ENCODE peak calls at places on chromosomes 7 and 10, in six cellular contexts. X, R, A, D, K and E are unnamed samples.

GRCh38 chr10:23448802-23449570 is 10.1 kb downstream of the OTUD1 start:
- DNase-seq in X (no peak), R (no peak), A (peak), D (peak), K (no peak), E (no peak)

GRCh38 chr7:36119005-36119711 is 33.9 kb upstream of the EEPD1 start:
- DNase-seq in X (peak), R (peak), A (peak), D (peak), K (no peak), E (peak)

GRCh38 chr10:121927841-121928527 is at the start of gene ATE1:
- DNase-seq in X (peak), R (peak), A (peak), D (peak), K (peak), E (peak)

GRCh38 chr10:23994459-23995046 is 214.4 kb upstream of the KIAA1217 start:
- DNase-seq in X (peak), R (peak), A (peak), D (peak), K (peak), E (peak)

GRCh38 chr10:75295901-75296441 is 60.2 kb upstream of the COMTD1 start:
- DNase-seq in X (no peak), R (no peak), A (peak), D (no peak), K (peak), E (no peak)

GRCh38 chr7:105346138-105346537 is 42.6 kb downstream of the SRPK2 start:
- DNase-seq in X (no peak), R (no peak), A (no peak), D (no peak), K (no peak), E (no peak)

GRCh38 chr10:121947931-121948330 is 20.1 kb upstream of the ATE1 start:
- DNase-seq in X (no peak), R (no peak), A (no peak), D (no peak), K (peak), E (no peak)

GRCh38 chr7:66666313-66666952 is 37.8 kb downstream of the KCTD7 start:
- DNase-seq in X (no peak), R (no peak), A (no peak), D (no peak), K (no peak), E (no peak)

GRCh38 chr10:61896854-61897661 is 4.4 kb upstream of the ARID5B start:
- DNase-seq in X (peak), R (peak), A (peak), D (peak), K (peak), E (no peak)

DNA sequence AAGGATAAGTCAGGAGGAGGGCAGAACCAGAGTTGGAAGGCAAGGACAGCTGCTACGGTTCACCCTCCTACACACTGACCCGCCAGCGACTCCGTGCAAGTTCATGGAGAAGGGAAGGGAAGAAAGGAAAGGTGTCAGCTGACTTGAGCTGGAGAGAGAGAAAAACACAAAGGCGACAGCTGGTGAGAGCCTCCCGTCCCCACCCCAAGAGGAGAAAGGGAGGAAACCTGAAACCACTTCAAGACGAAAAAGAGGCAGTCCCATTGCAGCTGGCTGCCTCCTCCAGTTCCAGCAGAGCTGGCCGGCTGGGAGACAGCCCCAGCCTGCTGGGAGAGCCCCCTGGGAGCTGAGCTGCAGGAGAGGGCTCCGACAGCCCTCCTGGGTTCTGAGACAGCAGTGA is 75.2 kb downstream of the PARD3 start:
- DNase-seq in X (peak), R (peak), A (peak), D (peak), K (no peak), E (no peak)
- H3K4me3 ChIP-seq in X (peak), R (no peak), A (peak), D (peak), K (no peak), E (peak)

GRCh38 chr10:84097787-84098353 is 41.4 kb upstream of the GHITM start:
- DNase-seq in X (peak), R (no peak), A (peak), D (peak), K (no peak), E (no peak)
- TF ChIP-seq CTCF in X (peak), R (no peak), A (peak), D (peak), K (no peak), E (no peak)

GRCh38 chr10:128730922-128731321 is 604.7 kb upstream of the MKI67 start:
- DNase-seq in X (no peak), R (no peak), A (no peak), D (no peak), K (no peak), E (no peak)

GRCh38 chr10:128734734-128735133 is 608.5 kb upstream of the MKI67 start:
- DNase-seq in X (no peak), R (no peak), A (no peak), D (no peak), K (no peak), E (no peak)

GRCh38 chr10:128739937-128740336 is 613.7 kb upstream of the MKI67 start:
- DNase-seq in X (no peak), R (peak), A (no peak), D (no peak), K (no peak), E (no peak)

GRCh38 chr10:128734161-128734560 is 607.9 kb upstream of the MKI67 start:
- DNase-seq in X (no peak), R (no peak), A (no peak), D (no peak), K (no peak), E (no peak)

DNA sequence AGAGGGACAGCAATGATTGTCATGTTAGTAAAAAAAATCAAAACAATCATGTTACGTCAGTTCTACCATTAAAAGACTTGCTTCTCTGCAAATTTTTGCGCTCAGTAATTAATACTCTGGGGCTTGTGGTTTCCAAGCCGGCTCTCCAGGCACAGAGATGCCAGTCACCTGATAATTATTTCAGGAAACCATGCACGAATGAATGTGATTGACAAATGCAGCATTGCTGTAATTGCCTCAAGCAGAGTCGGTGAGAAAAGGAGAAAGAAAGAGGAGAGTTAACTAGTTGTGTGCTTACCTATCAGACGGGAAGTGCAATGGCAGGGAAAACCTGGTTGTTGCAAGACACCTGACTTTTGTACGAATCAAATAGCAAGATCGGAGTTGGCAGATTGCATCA is 609.8 kb upstream of the MKI67 start:
- DNase-seq in X (no peak), R (no peak), A (no peak), D (no peak), K (no peak), E (no peak)
- H3K4me3 ChIP-seq in X (no peak), R (no peak), A (no peak), D (no peak), K (no peak), E (no peak)

DNA sequence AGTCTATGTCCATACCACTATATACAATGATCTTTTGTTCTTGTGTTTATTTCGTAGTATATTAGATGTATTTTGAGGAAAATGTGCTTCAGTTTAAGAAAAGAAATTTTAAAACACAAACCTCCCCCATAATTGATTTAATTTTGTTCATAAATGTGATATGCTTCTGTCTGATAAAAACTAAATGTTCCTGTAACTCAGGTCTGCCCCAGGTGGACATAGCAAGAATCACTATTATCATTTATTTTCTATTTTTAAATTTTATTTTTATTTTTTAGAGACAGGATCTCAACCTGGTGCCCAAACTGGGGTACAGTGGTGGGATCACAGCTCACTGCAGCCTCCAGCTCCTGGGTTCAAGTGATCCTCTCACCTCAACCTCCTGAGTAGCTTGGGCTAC is 43.2 kb downstream of the BEND7 start:
- DNase-seq in X (peak), R (no peak), A (no peak), D (peak), K (no peak), E (no peak)
- TF ChIP-seq CTCF in X (peak), R (no peak), A (peak), D (peak), K (no peak), E (peak)

GRCh38 chr10:73909716-73910115 is 1.2 kb upstream of the PLAU start:
- DNase-seq in X (no peak), R (no peak), A (no peak), D (no peak), K (no peak), E (no peak)
- H3K4me3 ChIP-seq in X (no peak), R (no peak), A (no peak), D (no peak), K (no peak), E (no peak)

GRCh38 chr7:92987543-92987942 is 130.2 kb downstream of the SAMD9 start:
- DNase-seq in X (no peak), R (no peak), A (peak), D (peak), K (no peak), E (no peak)

GRCh38 chr7:92988941-92989540 is 128.7 kb downstream of the SAMD9 start:
- DNase-seq in X (peak), R (no peak), A (peak), D (no peak), K (no peak), E (no peak)

GRCh38 chr7:92987095-92987494 is 130.7 kb downstream of the SAMD9 start:
- DNase-seq in X (peak), R (no peak), A (peak), D (peak), K (no peak), E (no peak)

GRCh38 chr7:92991190-92991589 is 126.6 kb downstream of the SAMD9 start:
- DNase-seq in X (no peak), R (no peak), A (no peak), D (no peak), K (no peak), E (no peak)

GRCh38 chr7:92988051-92988450 is 129.7 kb downstream of the SAMD9 start:
- DNase-seq in X (peak), R (peak), A (peak), D (peak), K (no peak), E (no peak)
- TF ChIP-seq CTCF in X (peak), R (no peak), A (peak), D (peak), K (no peak), E (no peak)

DNA sequence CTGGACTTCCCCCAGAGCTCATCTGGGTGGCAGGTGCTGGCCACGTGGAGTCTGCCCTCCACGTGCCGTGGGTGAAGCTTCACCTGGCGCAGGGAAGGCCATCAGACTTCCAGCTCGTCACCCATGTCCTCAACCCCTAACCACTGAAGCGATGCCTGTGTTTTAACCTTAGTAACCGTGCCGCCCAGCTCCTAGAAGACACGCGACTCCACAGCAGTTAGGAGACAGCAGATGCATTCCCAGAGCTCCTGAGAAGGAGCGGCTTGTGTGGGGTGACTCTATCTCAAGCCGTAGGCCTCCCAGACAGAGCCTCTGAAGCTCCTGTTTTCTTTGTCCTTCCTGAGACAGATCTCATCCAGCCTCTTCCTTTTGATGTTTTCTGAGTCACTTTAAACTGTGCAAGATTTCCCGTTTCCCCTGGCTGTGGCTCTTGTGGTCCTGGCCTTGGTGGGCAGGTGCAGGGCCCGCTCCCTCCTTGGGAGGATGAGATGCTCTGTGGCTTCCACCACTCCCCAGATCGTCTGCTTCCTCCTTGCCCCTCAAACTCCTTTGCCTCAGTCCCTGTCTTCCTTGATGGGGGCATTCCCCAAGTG is 41.4 kb upstream of the AP5Z1 start:
- DNase-seq in X (no peak), R (no peak), A (no peak), D (no peak), K (no peak), E (no peak)
- H3K4me3 ChIP-seq in X (no peak), R (no peak), A (no peak), D (no peak), K (no peak), E (no peak)